ENCODE peak calls at places on chromosome 4, in six cellular contexts. J is right atrium auricular region, C is tibial nerve, A is HAP-1, Z is astrocyte, L is cardiac fibroblast. H is an unnamed sample.

GRCh38 chr4:164571593-164572385 is 182.1 kb upstream of the SMIM31 start:
- DNase-seq in J (no peak), A (no peak), L (no peak), C (no peak), Z (peak; percentile 80), H (peak; percentile 19)

GRCh38 chr4:177367336-177367735 is 57.7 kb downstream of the NEIL3 start:
- DNase-seq in A (no peak), C (no peak), L (peak; percentile 34), J (no peak), Z (peak; percentile 71), H (no peak)

GRCh38 chr4:108036252-108036651 is 46.6 kb downstream of the HADH start:
- DNase-seq in J (no peak), C (no peak), L (no peak), A (no peak), Z (no peak), H (no peak)

GRCh38 chr4:120228086-120228485 is 161.4 kb upstream of the MAD2L1 start:
- DNase-seq in L (no peak), A (no peak), Z (no peak), J (no peak), C (no peak), H (no peak)

GRCh38 chr4:23238848-23239247 is 546.1 kb downstream of the GBA3 start:
- DNase-seq in J (no peak), C (no peak), Z (no peak), L (no peak), A (no peak), H (no peak)

GRCh38 chr4:94235825-94236224 is 28.2 kb downstream of the SMARCAD1 start:
- DNase-seq in L (no peak), Z (no peak), J (no peak), A (no peak), C (no peak), H (no peak)

GRCh38 chr4:4659871-4660651 is 118.2 kb upstream of the STX18 start:
- DNase-seq in A (no peak), L (peak; percentile 92), Z (peak; percentile 93), C (no peak), J (no peak), H (no peak)

GRCh38 chr4:68259191-68259590 is 13.7 kb upstream of the TMPRSS11B start:
- DNase-seq in A (no peak), C (no peak), Z (no peak), L (no peak), J (no peak), H (no peak)

GRCh38 chr4:55503164-55503563 is 43.5 kb downstream of the CLOCK start:
- DNase-seq in Z (peak; percentile 72), C (no peak), L (peak; percentile 84), J (no peak), A (no peak), H (no peak)

GRCh38 chr4:8067274-8067936 is 91.2 kb downstream of the ABLIM2 start:
- DNase-seq in C (no peak), A (no peak), J (peak; percentile 63), Z (no peak), L (no peak), H (no peak)

GRCh38 chr4:8849266-8850073 is 22.2 kb downstream of the HMX1 start:
- DNase-seq in L (no peak), J (no peak), A (no peak), Z (no peak), C (no peak), H (peak; percentile 40)

GRCh38 chr4:17448689-17449088 is 63.2 kb downstream of the QDPR start:
- DNase-seq in J (no peak), A (no peak), L (peak; percentile 85), C (no peak), Z (peak; percentile 72), H (no peak)

GRCh38 chr4:128810331-128810870 is 901 bp downstream of the JADE1 start:
- DNase-seq in Z (peak; percentile 64), J (peak; percentile 63), A (peak; percentile 45), C (peak; percentile 23), L (peak; percentile 60), H (no peak)

GRCh38 chr4:150769235-150769634 is 187.3 kb downstream of the MAB21L2 start:
- DNase-seq in A (no peak), Z (peak; percentile 79), J (no peak), C (no peak), L (peak; percentile 81), H (no peak)

GRCh38 chr4:77917075-77917474 is 54.4 kb downstream of the MRPL1 start:
- DNase-seq in Z (no peak), J (no peak), C (no peak), A (no peak), L (no peak), H (no peak)

GRCh38 chr4:166400270-166400894 is 527.3 kb downstream of the TLL1 start:
- DNase-seq in Z (no peak), L (no peak), C (no peak), A (no peak), J (no peak), H (no peak)

GRCh38 chr4:173264245-173264959 is 69.8 kb downstream of the HMGB2 start:
- DNase-seq in Z (peak; percentile 77), L (peak; percentile 65), A (no peak), C (no peak), J (no peak), H (no peak)

GRCh38 chr4:52824270-52824602 is 37.9 kb upstream of the RASL11B start:
- DNase-seq in C (no peak), Z (no peak), L (no peak), J (no peak), A (no peak), H (no peak)

GRCh38 chr4:154389142-154389541 is 102.5 kb downstream of the DCHS2 start:
- DNase-seq in J (no peak), Z (no peak), A (no peak), C (no peak), L (no peak), H (no peak)

GRCh38 chr4:13555325-13555724 is 11.0 kb upstream of the NKX3-2 start:
- DNase-seq in Z (no peak), J (no peak), A (no peak), L (no peak), C (no peak), H (no peak)

GRCh38 chr4:20612313-20612712 is 87.9 kb upstream of the PACRGL start:
- DNase-seq in J (no peak), L (no peak), A (no peak), C (no peak), Z (peak; percentile 79), H (no peak)

GRCh38 chr4:53128959-53129358 is 236.9 kb downstream of the SCFD2 start:
- DNase-seq in L (peak; percentile 43), Z (no peak), A (no peak), J (no peak), C (peak; percentile 72), H (no peak)

GRCh38 chr4:152063301-152064235 is 302.8 kb upstream of the GATB start:
- DNase-seq in C (no peak), J (no peak), Z (peak; percentile 8), A (no peak), L (no peak), H (no peak)

GRCh38 chr4:184237612-184238011 is 19.9 kb upstream of the ENPP6 start:
- DNase-seq in Z (no peak), A (no peak), L (peak; percentile 23), J (no peak), C (no peak), H (no peak)

GRCh38 chr4:104983615-104984179 is 163.0 kb upstream of the TET2 start:
- DNase-seq in Z (no peak), J (no peak), L (no peak), C (no peak), A (no peak), H (no peak)

DNA sequence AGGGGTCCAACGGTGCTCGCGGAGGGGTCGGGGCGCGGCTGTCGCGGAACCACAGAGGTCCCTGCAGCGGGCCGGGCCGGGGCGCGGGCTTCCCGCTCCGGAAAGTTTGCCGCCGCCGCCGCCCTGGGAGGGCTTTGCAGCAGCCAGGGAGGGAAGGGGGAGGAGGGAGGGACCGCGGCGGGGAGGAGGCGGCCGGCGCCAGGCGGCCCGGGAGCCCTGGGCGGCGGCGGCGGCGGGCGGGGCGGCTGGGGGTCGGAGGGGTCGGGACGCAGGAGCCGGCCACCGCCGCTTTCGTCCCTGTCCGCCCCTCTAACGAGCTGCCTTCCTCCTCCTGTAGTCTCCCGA is 375 bp downstream of the FGFR3 start:
- DNase-seq in C (no peak), A (no peak), J (no peak), L (peak; percentile 16), Z (no peak), H (no peak)
- H3K4me3 ChIP-seq in C (peak overlapping the region; percentile 42), A (peak overlapping the region; percentile 58), J (peak overlapping the region; percentile 45), L (peak overlapping the region; percentile 35), Z (peak overlapping the region; percentile 28), H (peak overlapping the region; percentile 63)

GRCh38 chr4:41483771-41484170 is 54.2 kb upstream of the LIMCH1 start:
- DNase-seq in A (no peak), L (no peak), J (no peak), Z (no peak), C (no peak), H (no peak)

GRCh38 chr4:41477200-41477910 is 60.6 kb upstream of the LIMCH1 start:
- DNase-seq in A (no peak), J (no peak), L (no peak), C (no peak), Z (no peak), H (no peak)

GRCh38 chr4:41478518-41478917 is 59.4 kb upstream of the LIMCH1 start:
- DNase-seq in J (no peak), L (no peak), C (no peak), A (no peak), Z (no peak), H (no peak)

GRCh38 chr4:41476310-41476709 is 61.6 kb upstream of the LIMCH1 start:
- DNase-seq in J (no peak), L (no peak), A (no peak), Z (no peak), C (no peak), H (no peak)

GRCh38 chr4:41480985-41481384 is 57.0 kb upstream of the LIMCH1 start:
- DNase-seq in Z (no peak), C (no peak), L (no peak), A (no peak), J (no peak), H (no peak)
- H3K4me3 ChIP-seq in Z (no peak overlapping the region), C (no peak overlapping the region), L (no peak overlapping the region), A (no peak overlapping the region), J (no peak overlapping the region), H (no peak overlapping the region)

DNA sequence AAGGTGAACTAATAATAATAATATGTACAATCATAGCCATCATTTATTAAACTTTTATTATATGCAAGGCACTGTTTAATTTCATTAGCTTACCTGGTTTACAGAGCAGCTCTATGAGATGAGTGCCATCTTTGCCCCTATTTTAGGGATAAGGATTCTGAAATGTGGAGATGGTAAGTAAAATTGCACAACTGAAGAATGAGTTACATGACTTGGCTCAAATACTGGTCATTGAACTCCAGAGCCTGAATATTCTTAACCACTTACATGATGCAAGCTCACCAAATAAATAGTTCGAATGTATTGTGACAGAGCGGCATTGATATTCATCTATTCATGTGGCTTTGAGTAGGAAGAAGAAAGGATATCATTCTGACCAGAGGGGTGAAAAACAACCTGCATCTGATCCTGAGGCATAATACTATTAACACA is 11.7 kb downstream of the ALB start:
- DNase-seq in L (peak; percentile 3), A (peak; percentile 69), J (no peak), Z (no peak), C (no peak), H (no peak)
- H3K4me3 ChIP-seq in L (no peak overlapping the region), A (no peak overlapping the region), J (no peak overlapping the region), Z (no peak overlapping the region), C (no peak overlapping the region), H (no peak overlapping the region)

DNA sequence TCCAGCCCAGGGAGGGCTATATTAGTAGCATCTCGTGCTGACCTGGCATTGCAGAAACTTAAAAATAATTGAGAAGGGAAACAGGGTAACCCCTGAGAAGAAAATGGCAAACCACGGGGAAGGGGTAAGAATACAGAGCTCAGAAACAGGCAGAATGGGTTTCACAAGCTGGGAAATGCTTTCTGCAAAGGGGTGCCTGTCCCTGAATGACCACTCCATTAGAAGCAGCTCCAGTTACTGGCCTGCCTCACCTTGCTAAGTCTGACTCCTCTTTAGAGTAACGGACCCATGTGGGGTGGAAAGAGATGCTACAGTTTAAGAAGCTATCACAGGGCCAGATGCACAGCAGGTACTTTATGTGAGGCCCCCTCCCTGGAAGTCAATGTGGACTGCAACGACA is 2.5 kb downstream of the WDR1 start:
- DNase-seq in Z (no peak), L (no peak), J (no peak), C (no peak), A (no peak), H (no peak)
- H3K4me3 ChIP-seq in Z (peak overlapping the region; percentile 84), L (peak overlapping the region; percentile 86), J (no peak overlapping the region), C (no peak overlapping the region), A (no peak overlapping the region), H (no peak overlapping the region)

H was measured in H1.